ENCODE peak calls at places on chromosomes 6 and 20, in five cellular contexts. W is IMR-90, Q is foreskin keratinocyte, H is brain microvascular endothelial cell, L is psoas muscle. M is an unnamed sample.

GRCh38 chr20:5526516-5526915 is 209.8 kb upstream of the PROKR2 start:
- DNase-seq in W (no peak), Q (no peak), H (no peak), L (no peak), M (no peak)

GRCh38 chr20:44491635-44492395 is 16.1 kb downstream of the TTPAL start:
- DNase-seq in W (peak; percentile 67), Q (no peak), H (peak; percentile 67), L (peak; percentile 73), M (no peak)

GRCh38 chr20:10661261-10661660 is 12.5 kb downstream of the JAG1 start:
- DNase-seq in W (no peak), Q (no peak), H (no peak), L (no peak), M (no peak)

GRCh38 chr20:57106030-57106682 is 160.3 kb downstream of the BMP7 start:
- DNase-seq in W (no peak), Q (no peak), H (no peak), L (no peak), M (no peak)

GRCh38 chr6:134849920-134850447 is 99.9 kb downstream of the ALDH8A1 start:
- DNase-seq in W (no peak), Q (no peak), H (no peak), L (no peak), M (no peak)

GRCh38 chr6:68122032-68122431 is 513.0 kb upstream of the ADGRB3 start:
- DNase-seq in W (no peak), Q (no peak), H (no peak), L (no peak), M (no peak)

GRCh38 chr20:45911486-45912343 is at the start of gene PLTP:
- DNase-seq in W (peak; percentile 57), Q (peak; percentile 60), H (peak; percentile 40), L (peak; percentile 82), M (no peak)

GRCh38 chr6:114419175-114419574 is 76.4 kb upstream of the HS3ST5 start:
- DNase-seq in W (no peak), Q (no peak), H (no peak), L (no peak), M (no peak)

GRCh38 chr6:121896363-121896762 is 460.9 kb downstream of the GJA1 start:
- DNase-seq in W (no peak), Q (peak; percentile 45), H (no peak), L (no peak), M (no peak)

GRCh38 chr6:106939848-106940247 is 34.7 kb downstream of the CD24 start:
- DNase-seq in W (no peak), Q (no peak), H (no peak), L (no peak), M (no peak)

GRCh38 chr6:111750753-111751684 is 122.2 kb downstream of the FYN start:
- DNase-seq in W (peak; percentile 65), Q (peak; percentile 4), H (peak; percentile 83), L (no peak), M (no peak)

GRCh38 chr20:50245561-50246366 is 55.1 kb downstream of the CEBPB start:
- DNase-seq in W (peak; percentile 85), Q (no peak), H (no peak), L (peak; percentile 40), M (peak; percentile 25)

GRCh38 chr6:19836799-19837510 is at the start of gene ID4:
- DNase-seq in W (peak; percentile 96), Q (no peak), H (peak; percentile 95), L (peak; percentile 93), M (peak; percentile 90)

GRCh38 chr6:131764350-131764749 is 43.5 kb upstream of the ENPP1 start:
- DNase-seq in W (peak; percentile 23), Q (no peak), H (no peak), L (no peak), M (no peak)

GRCh38 chr6:98634569-98634968 is 199.8 kb upstream of the POU3F2 start:
- DNase-seq in W (no peak), Q (peak; percentile 18), H (no peak), L (no peak), M (no peak)

GRCh38 chr6:133099573-133099972 is 141.6 kb upstream of the EYA4 start:
- DNase-seq in W (peak; percentile 98), Q (peak; percentile 81), H (peak; percentile 66), L (no peak), M (peak; percentile 4)

GRCh38 chr6:25953733-25954132 is 8.9 kb upstream of the TRIM38 start:
- DNase-seq in W (no peak), Q (no peak), H (no peak), L (no peak), M (no peak)

GRCh38 chr20:45822863-45823262 is 4.2 kb downstream of the TNNC2 start:
- DNase-seq in W (peak; percentile 47), Q (no peak), H (no peak), L (no peak), M (no peak)

GRCh38 chr6:15260099-15260821 is 14.4 kb downstream of the JARID2 start:
- DNase-seq in W (peak; percentile 67), Q (no peak), H (no peak), L (no peak), M (peak; percentile 79)

GRCh38 chr20:4811661-4812181 is 90.0 kb downstream of the PRND start:
- DNase-seq in W (no peak), Q (no peak), H (no peak), L (peak; percentile 80), M (no peak)

GRCh38 chr6:90347411-90347841 is 50.8 kb upstream of the BACH2 start:
- DNase-seq in W (no peak), Q (peak; percentile 63), H (no peak), L (no peak), M (no peak)

GRCh38 chr20:50270569-50270968 is 79.9 kb downstream of the CEBPB start:
- DNase-seq in W (no peak), Q (no peak), H (no peak), L (peak; percentile 58), M (no peak)

GRCh38 chr6:38177885-38178583 is 358.5 kb downstream of the ZFAND3 start:
- DNase-seq in W (no peak), Q (no peak), H (no peak), L (no peak), M (no peak)

GRCh38 chr6:139144490-139145085 is 9.7 kb downstream of the HECA start:
- DNase-seq in W (no peak), Q (no peak), H (no peak), L (no peak), M (no peak)

GRCh38 chr20:32577657-32578056 is 7.5 kb downstream of the NOL4L start:
- DNase-seq in W (no peak), Q (no peak), H (peak; percentile 24), L (no peak), M (no peak)

GRCh38 chr6:158232445-158233213 is 64.5 kb downstream of the GTF2H5 start:
- DNase-seq in W (peak; percentile 63), Q (peak; percentile 61), H (peak; percentile 54), L (peak; percentile 80), M (no peak)

GRCh38 chr20:33139467-33139866 is 28.5 kb upstream of the BPIFA2 start:
- DNase-seq in W (no peak), Q (no peak), H (no peak), L (no peak), M (no peak)

GRCh38 chr6:56040875-56041274 is 165.5 kb upstream of the BMP5 start:
- DNase-seq in W (peak; percentile 28), Q (no peak), H (peak; percentile 22), L (no peak), M (peak; percentile 35)

GRCh38 chr6:363909-364308 is 27.6 kb upstream of the IRF4 start:
- DNase-seq in W (no peak), Q (no peak), H (no peak), L (no peak), M (no peak)

GRCh38 chr6:14516947-14517346 is 399.4 kb downstream of the CD83 start:
- DNase-seq in W (no peak), Q (no peak), H (no peak), L (no peak), M (no peak)

GRCh38 chr6:150925655-150925928 is 60.1 kb downstream of the MTHFD1L start:
- DNase-seq in W (no peak), Q (no peak), H (no peak), L (no peak), M (no peak)

GRCh38 chr20:61730631-61731362 is 334.9 kb downstream of the TAF4 start:
- DNase-seq in W (no peak), Q (no peak), H (no peak), L (peak; percentile 44), M (no peak)

GRCh38 chr20:46883847-46884246 is 10.8 kb upstream of the EYA2 start:
- DNase-seq in W (peak; percentile 42), Q (no peak), H (no peak), L (no peak), M (no peak)

GRCh38 chr20:57330998-57331397 is 1.4 kb downstream of the SPO11 start:
- DNase-seq in W (no peak), Q (no peak), H (no peak), L (no peak), M (peak; percentile 4)

DNA sequence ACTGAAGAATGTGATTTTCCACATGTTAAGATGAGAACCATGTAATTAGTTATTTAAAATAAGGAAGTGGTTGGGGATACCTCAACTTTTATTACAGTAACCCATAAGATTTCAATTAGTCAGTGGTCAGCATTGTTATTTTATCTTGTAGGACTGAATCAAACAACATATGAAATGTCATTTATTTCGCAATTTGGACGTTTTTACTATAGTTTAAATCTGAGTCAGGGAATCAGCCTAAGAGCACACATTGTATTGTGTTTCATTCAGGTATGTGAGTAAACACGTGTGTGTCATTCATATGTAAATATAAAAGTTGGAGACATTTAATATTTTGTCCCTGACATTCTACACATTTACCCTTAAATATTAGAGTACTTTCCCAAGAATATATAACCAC is 1418.7 kb downstream of the GRIK2 start:
- DNase-seq in W (no peak), Q (peak; percentile 25), H (no peak), L (no peak), M (no peak)
- TF ChIP-seq CTCF in W (no peak), Q (no peak), H (no peak), L (no peak), M (no peak)

GRCh38 chr20:31440012-31440659 is at the start of gene DEFB123:
- DNase-seq in W (no peak), Q (no peak), H (no peak), L (no peak), M (no peak)
- TF ChIP-seq CTCF in W (no peak), Q (no peak), H (peak; percentile 22), L (no peak), M (peak; percentile 23)

DNA sequence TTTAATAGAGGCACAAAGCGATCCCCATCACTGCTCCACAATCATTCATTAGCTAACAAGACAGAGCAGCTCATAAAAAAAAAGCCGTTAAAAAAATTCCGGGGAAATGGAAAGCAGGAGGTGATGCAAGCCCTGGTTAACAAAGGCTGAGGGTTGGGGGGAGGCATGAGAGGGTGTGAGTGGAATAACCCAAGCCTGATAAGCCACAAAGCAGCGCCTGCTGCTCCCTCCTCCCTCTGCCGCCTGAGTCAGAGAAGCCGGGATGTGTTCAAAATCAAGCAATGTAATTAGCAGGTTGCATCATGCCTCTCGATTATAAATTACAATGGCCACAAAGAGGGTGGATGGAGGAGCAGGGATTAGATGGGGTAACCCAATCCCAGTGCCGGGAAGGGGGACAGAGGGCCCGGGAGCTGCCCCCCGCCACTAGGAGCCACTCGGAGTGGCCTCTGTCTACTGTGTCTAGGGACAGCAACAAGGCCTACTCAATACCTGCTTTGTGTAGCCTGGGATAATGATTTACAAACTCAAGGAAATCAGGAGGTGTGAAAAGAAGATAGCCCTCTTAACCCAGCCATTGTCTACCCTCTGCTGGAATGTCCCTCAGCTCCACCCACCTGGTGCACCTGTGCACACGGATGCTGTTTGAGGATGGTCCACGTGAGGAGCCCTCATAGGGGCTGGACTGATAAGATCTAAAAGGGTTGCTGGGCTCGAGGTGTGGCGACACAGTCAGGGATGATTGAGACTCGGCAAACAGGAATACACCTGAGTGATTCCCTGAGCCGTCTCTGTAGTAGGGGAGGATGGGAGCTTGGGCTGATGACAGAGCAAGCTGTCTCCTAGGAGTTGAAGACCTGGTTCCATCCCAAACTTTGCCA is 156.9 kb downstream of the VEGFA start:
- DNase-seq in W (peak; percentile 92), Q (peak; percentile 90), H (peak; percentile 51), L (no peak), M (peak; percentile 93)
- TF ChIP-seq CTCF in W (no peak), Q (peak; percentile 11), H (peak; percentile 20), L (no peak), M (no peak)

GRCh38 chr6:5213851-5214507 is 46.8 kb downstream of the LYRM4 start:
- DNase-seq in W (peak; percentile 82), Q (no peak), H (peak; percentile 75), L (no peak), M (no peak)
- TF ChIP-seq CTCF in W (peak; percentile 47), Q (no peak), H (peak; percentile 72), L (no peak), M (peak; percentile 33)

M was measured in AG09309.